ENCODE peak calls at places on chromosome 13, in eight cellular contexts. R, I, F, M, W, B, T and E are unnamed samples.

GRCh38 chr13:90591927-90592268 is 755.6 kb upstream of the MIR17HG start:
- DNase-seq in R (no peak), I (no peak), F (no peak), M (no peak), W (no peak), B (no peak), T (no peak), E (no peak)

GRCh38 chr13:91609353-91609752 is 210.9 kb downstream of the GPC5 start:
- DNase-seq in R (no peak), I (no peak), F (no peak), M (peak; percentile 5), W (peak; percentile 18), B (no peak), T (no peak), E (no peak)

GRCh38 chr13:94483970-94484369 is 4.5 kb upstream of the DCT start:
- DNase-seq in R (no peak), I (no peak), F (no peak), M (no peak), W (no peak), B (peak; percentile 60), T (no peak), E (no peak)

GRCh38 chr13:62418872-62419271 is 1003.2 kb upstream of the PCDH20 start:
- DNase-seq in R (no peak), I (no peak), F (no peak), M (no peak), W (no peak), B (no peak), T (no peak), E (no peak)

GRCh38 chr13:43405457-43405856 is 381.3 kb downstream of the ENOX1 start:
- DNase-seq in R (no peak), I (no peak), F (peak; percentile 72), M (no peak), W (peak; percentile 35), B (no peak), T (no peak), E (no peak)

GRCh38 chr13:95301135-95301946 is at the start of gene ABCC4:
- DNase-seq in R (peak; percentile 55), I (peak; percentile 67), F (no peak), M (peak; percentile 78), W (no peak), B (peak; percentile 78), T (peak; percentile 33), E (peak; percentile 47)

GRCh38 chr13:40060318-40061007 is 405.0 kb downstream of the COG6 start:
- DNase-seq in R (no peak), I (no peak), F (no peak), M (no peak), W (peak; percentile 88), B (peak; percentile 79), T (no peak), E (no peak)

GRCh38 chr13:66532146-66532545 is 698.0 kb downstream of the PCDH9 start:
- DNase-seq in R (no peak), I (no peak), F (no peak), M (no peak), W (peak; percentile 26), B (no peak), T (no peak), E (no peak)

GRCh38 chr13:48876289-48876688 is 99.4 kb upstream of the FNDC3A start:
- DNase-seq in R (no peak), I (no peak), F (no peak), M (no peak), W (no peak), B (no peak), T (no peak), E (no peak)

GRCh38 chr13:65540064-65540635 is 1690.0 kb downstream of the PCDH9 start:
- DNase-seq in R (no peak), I (no peak), F (no peak), M (no peak), W (no peak), B (no peak), T (no peak), E (no peak)

GRCh38 chr13:82364525-82364924 is 1517.7 kb downstream of the SLITRK1 start:
- DNase-seq in R (no peak), I (no peak), F (no peak), M (no peak), W (no peak), B (no peak), T (no peak), E (no peak)

GRCh38 chr13:93080587-93080986 is 146.0 kb upstream of the GPC6 start:
- DNase-seq in R (no peak), I (no peak), F (no peak), M (no peak), W (peak; percentile 86), B (no peak), T (no peak), E (no peak)

GRCh38 chr13:54949735-54950134 is 1921.1 kb downstream of the OLFM4 start:
- DNase-seq in R (no peak), I (no peak), F (no peak), M (no peak), W (no peak), B (no peak), T (no peak), E (no peak)

GRCh38 chr13:112943309-112944125 is 25.5 kb upstream of the MCF2L start:
- DNase-seq in R (peak; percentile 65), I (no peak), F (peak; percentile 41), M (peak; percentile 80), W (no peak), B (no peak), T (no peak), E (peak; percentile 49)

GRCh38 chr13:80173224-80173623 is 167.7 kb downstream of the SPRY2 start:
- DNase-seq in R (no peak), I (no peak), F (no peak), M (no peak), W (no peak), B (no peak), T (no peak), E (no peak)

GRCh38 chr13:32001392-32001768 is 30.2 kb upstream of the FRY start:
- DNase-seq in R (no peak), I (no peak), F (peak; percentile 56), M (no peak), W (peak; percentile 5), B (no peak), T (no peak), E (no peak)
- TF ChIP-seq CTCF in R (peak; percentile 62), I (peak; percentile 31), F (peak; percentile 79), M (peak; percentile 37), W (peak; percentile 51), B (peak; percentile 46), T (no peak), E (peak; percentile 63)

GRCh38 chr13:30889196-30889690 is 16.8 kb upstream of the MEDAG start:
- DNase-seq in R (no peak), I (no peak), F (no peak), M (no peak), W (no peak), B (no peak), T (no peak), E (no peak)

GRCh38 chr13:30898721-30899188 is 7.3 kb upstream of the MEDAG start:
- DNase-seq in R (no peak), I (no peak), F (no peak), M (no peak), W (no peak), B (no peak), T (no peak), E (no peak)

GRCh38 chr13:30898070-30898469 is 8.0 kb upstream of the MEDAG start:
- DNase-seq in R (no peak), I (no peak), F (no peak), M (no peak), W (no peak), B (no peak), T (no peak), E (no peak)

GRCh38 chr13:30895773-30896172 is 10.3 kb upstream of the MEDAG start:
- DNase-seq in R (no peak), I (no peak), F (peak; percentile 41), M (no peak), W (no peak), B (peak; percentile 87), T (no peak), E (no peak)

DNA sequence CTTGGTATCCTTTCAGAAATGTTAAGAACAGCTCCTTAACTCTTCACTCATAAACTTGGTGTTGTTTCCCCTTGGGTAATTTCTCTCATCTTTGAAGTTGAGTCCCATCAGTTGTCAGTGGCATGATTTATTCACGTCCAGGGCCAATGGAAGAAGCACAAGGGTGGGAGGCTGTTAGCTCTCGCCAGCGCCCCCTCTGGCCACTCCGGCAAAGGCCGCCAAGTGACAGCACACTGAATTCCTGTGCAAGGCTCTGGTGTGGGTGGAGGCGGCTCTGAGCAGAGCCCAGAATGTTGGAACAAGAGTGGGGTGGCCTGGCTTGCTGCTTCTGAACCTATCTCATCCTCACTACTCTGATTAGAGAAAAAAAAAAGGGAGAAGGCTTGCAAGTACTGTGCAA is 13.1 kb upstream of the MEDAG start:
- DNase-seq in R (peak; percentile 47), I (no peak), F (no peak), M (peak; percentile 75), W (no peak), B (peak; percentile 85), T (no peak), E (peak; percentile 21)
- TF ChIP-seq CTCF in R (peak; percentile 62), I (no peak), F (peak; percentile 63), M (peak; percentile 57), W (peak; percentile 52), B (peak; percentile 8), T (no peak), E (peak; percentile 59)

GRCh38 chr13:46717275-46717674 is 79.7 kb downstream of the ESD start:
- DNase-seq in R (no peak), I (no peak), F (no peak), M (no peak), W (no peak), B (no peak), T (no peak), E (no peak)

GRCh38 chr13:46720189-46720588 is 76.8 kb downstream of the ESD start:
- DNase-seq in R (no peak), I (no peak), F (no peak), M (no peak), W (no peak), B (no peak), T (no peak), E (no peak)

GRCh38 chr13:46726347-46726746 is 70.6 kb downstream of the ESD start:
- DNase-seq in R (no peak), I (no peak), F (no peak), M (no peak), W (no peak), B (no peak), T (no peak), E (no peak)

GRCh38 chr13:46716821-46717220 is 80.1 kb downstream of the ESD start:
- DNase-seq in R (no peak), I (no peak), F (no peak), M (no peak), W (no peak), B (no peak), T (no peak), E (no peak)

DNA sequence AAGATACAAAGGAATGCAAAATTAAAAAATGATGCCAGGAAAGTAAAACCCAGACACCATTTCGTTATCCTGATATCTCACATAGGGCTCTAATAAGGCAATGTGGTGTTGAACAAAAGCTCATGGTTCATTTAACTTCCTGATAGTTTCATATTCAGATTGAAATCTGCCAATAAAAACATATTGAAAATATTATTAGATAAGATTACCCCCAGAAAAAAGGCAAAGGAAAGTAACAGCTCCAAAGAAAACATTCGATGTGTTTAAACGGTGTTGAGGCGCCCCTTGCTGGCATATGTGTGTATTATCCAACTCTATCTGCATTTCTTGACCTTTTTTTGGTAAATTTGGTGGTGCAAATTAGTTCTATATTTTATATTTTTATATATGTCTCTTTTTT is 75.9 kb downstream of the ESD start:
- DNase-seq in R (peak; percentile 26), I (no peak), F (peak; percentile 37), M (peak; percentile 53), W (peak; percentile 28), B (no peak), T (peak; percentile 21), E (no peak)
- TF ChIP-seq CTCF in R (peak; percentile 91), I (peak; percentile 48), F (peak; percentile 88), M (peak; percentile 76), W (peak; percentile 55), B (peak; percentile 70), T (peak; percentile 92), E (peak; percentile 87)

GRCh38 chr13:105627270-105627669 is 908.2 kb downstream of the EFNB2 start:
- DNase-seq in R (no peak), I (no peak), F (no peak), M (no peak), W (no peak), B (no peak), T (no peak), E (no peak)
- TF ChIP-seq CTCF in R (no peak), I (no peak), F (no peak), M (no peak), W (no peak), B (no peak), T (no peak), E (no peak)